ENCODE peak calls at places on chromosomes 2 and 18, in five cellular contexts. One of them, this sample, is unnamed.

GRCh38 chr2:27316655-27317412 is 6.1 kb downstream of the MPV17 start:
- DNase-seq in fibroblast of the aortic adventitia: peak
- DNase-seq in NCI-H1417 treated with DMSO at 0.1 percent for 48 hours: no peak
- DNase-seq in neuronal stem cell: no peak
- DNase-seq in brain microvascular endothelial cell: no peak
- DNase-seq in this sample: no peak

GRCh38 chr18:28834889-28835288 is 658.0 kb upstream of the CDH2 start:
- DNase-seq in fibroblast of the aortic adventitia: peak
- DNase-seq in NCI-H1417 treated with DMSO at 0.1 percent for 48 hours: no peak
- DNase-seq in neuronal stem cell: no peak
- DNase-seq in brain microvascular endothelial cell: no peak
- DNase-seq in this sample: peak

GRCh38 chr2:240970816-240971215 is 27.6 kb upstream of the SNED1 start:
- DNase-seq in fibroblast of the aortic adventitia: no peak
- DNase-seq in NCI-H1417 treated with DMSO at 0.1 percent for 48 hours: no peak
- DNase-seq in neuronal stem cell: no peak
- DNase-seq in brain microvascular endothelial cell: no peak
- DNase-seq in this sample: no peak

GRCh38 chr2:101175991-101176390 is 24.8 kb upstream of the TBC1D8 start:
- DNase-seq in fibroblast of the aortic adventitia: peak
- DNase-seq in NCI-H1417 treated with DMSO at 0.1 percent for 48 hours: no peak
- DNase-seq in neuronal stem cell: no peak
- DNase-seq in brain microvascular endothelial cell: no peak
- DNase-seq in this sample: peak

GRCh38 chr2:201465524-201465971 is 14.0 kb downstream of the STRADB start:
- DNase-seq in fibroblast of the aortic adventitia: peak
- DNase-seq in NCI-H1417 treated with DMSO at 0.1 percent for 48 hours: no peak
- DNase-seq in neuronal stem cell: no peak
- DNase-seq in brain microvascular endothelial cell: peak
- DNase-seq in this sample: no peak

GRCh38 chr2:190340369-190340768 is 3.0 kb upstream of the INPP1 start:
- DNase-seq in fibroblast of the aortic adventitia: no peak
- DNase-seq in NCI-H1417 treated with DMSO at 0.1 percent for 48 hours: no peak
- DNase-seq in neuronal stem cell: peak
- DNase-seq in brain microvascular endothelial cell: peak
- DNase-seq in this sample: no peak

GRCh38 chr2:53576361-53576620 is 191.3 kb upstream of the CHAC2 start:
- DNase-seq in fibroblast of the aortic adventitia: no peak
- DNase-seq in NCI-H1417 treated with DMSO at 0.1 percent for 48 hours: no peak
- DNase-seq in neuronal stem cell: no peak
- DNase-seq in brain microvascular endothelial cell: no peak
- DNase-seq in this sample: no peak

GRCh38 chr2:65660340-65660739 is 227.9 kb upstream of the SPRED2 start:
- DNase-seq in fibroblast of the aortic adventitia: no peak
- DNase-seq in NCI-H1417 treated with DMSO at 0.1 percent for 48 hours: no peak
- DNase-seq in neuronal stem cell: no peak
- DNase-seq in brain microvascular endothelial cell: peak
- DNase-seq in this sample: no peak

GRCh38 chr2:23487735-23488492 is 102.9 kb downstream of the KLHL29 start:
- DNase-seq in fibroblast of the aortic adventitia: peak
- DNase-seq in NCI-H1417 treated with DMSO at 0.1 percent for 48 hours: no peak
- DNase-seq in neuronal stem cell: no peak
- DNase-seq in brain microvascular endothelial cell: peak
- DNase-seq in this sample: peak

GRCh38 chr18:46199515-46200147 is 95.4 kb downstream of the HAUS1 start:
- DNase-seq in fibroblast of the aortic adventitia: peak
- DNase-seq in NCI-H1417 treated with DMSO at 0.1 percent for 48 hours: no peak
- DNase-seq in neuronal stem cell: no peak
- DNase-seq in brain microvascular endothelial cell: peak
- DNase-seq in this sample: no peak

GRCh38 chr2:30897539-30897938 is 90.3 kb upstream of the CAPN13 start:
- DNase-seq in fibroblast of the aortic adventitia: no peak
- DNase-seq in NCI-H1417 treated with DMSO at 0.1 percent for 48 hours: no peak
- DNase-seq in neuronal stem cell: no peak
- DNase-seq in brain microvascular endothelial cell: no peak
- DNase-seq in this sample: no peak

This sample was measured in kidney epithelial cell.